ENCODE peak calls at places on chromosomes 7 and 10, in eight cellular contexts. S, Y, X, H, L, R, N and Q are unnamed samples.

GRCh38 chr7:550881-551614 is 31.4 kb upstream of the PDGFA start:
- DNase-seq in H (no peak), R (no peak), X (no peak), L (no peak), Y (no peak), N (no peak), S (no peak), Q (no peak)

GRCh38 chr7:69245646-69246045 is 352.6 kb upstream of the AUTS2 start:
- DNase-seq in Y (no peak), N (no peak), S (no peak), H (no peak), R (no peak), L (no peak), X (no peak), Q (no peak)

GRCh38 chr10:49407552-49408137 is 11.8 kb upstream of the DRGX start:
- DNase-seq in R (no peak), X (peak; percentile 79), L (peak; percentile 62), S (peak; percentile 75), Y (peak; percentile 51), N (no peak), H (peak; percentile 61), Q (peak; percentile 75)

GRCh38 chr7:805261-805660 is 27.0 kb upstream of the SUN1 start:
- DNase-seq in L (no peak), N (no peak), X (no peak), R (no peak), S (peak; percentile 81), Y (no peak), H (no peak), Q (no peak)

GRCh38 chr7:90337106-90337505 is 9.4 kb upstream of the GTPBP10 start:
- DNase-seq in N (no peak), X (no peak), H (no peak), S (no peak), Y (no peak), R (no peak), L (no peak), Q (no peak)

GRCh38 chr7:127847641-127848040 is 183.6 kb downstream of the LRRC4 start:
- DNase-seq in S (no peak), X (no peak), L (no peak), Y (no peak), R (no peak), H (no peak), N (no peak), Q (no peak)

GRCh38 chr10:91932737-91933136 is 9.2 kb downstream of the BTAF1 start:
- DNase-seq in H (no peak), Y (no peak), X (no peak), S (no peak), N (no peak), R (no peak), L (no peak), Q (no peak)

GRCh38 chr10:53357587-53357986 is 585.0 kb upstream of the MBL2 start:
- DNase-seq in N (no peak), R (no peak), Y (no peak), X (no peak), H (no peak), L (no peak), S (no peak), Q (no peak)

GRCh38 chr7:12458520-12459131 is 55.0 kb upstream of the VWDE start:
- DNase-seq in L (peak; percentile 41), N (no peak), R (no peak), X (peak; percentile 70), S (no peak), H (peak; percentile 20), Y (no peak), Q (peak; percentile 13)

GRCh38 chr10:49164587-49165188 is 23.5 kb downstream of the TMEM273 start:
- DNase-seq in Y (peak; percentile 7), X (peak; percentile 47), L (peak; percentile 45), N (no peak), S (no peak), H (peak; percentile 18), R (no peak), Q (peak; percentile 53)

GRCh38 chr7:105216786-105217185 is 171.9 kb downstream of the SRPK2 start:
- DNase-seq in L (peak; percentile 29), S (no peak), H (no peak), N (no peak), X (no peak), R (no peak), Y (no peak), Q (no peak)

GRCh38 chr10:63115732-63116383 is 17.3 kb upstream of the NRBF2 start:
- DNase-seq in L (peak; percentile 39), X (no peak), N (peak; percentile 85), H (peak; percentile 53), Y (no peak), S (peak; percentile 46), R (peak; percentile 94), Q (no peak)

GRCh38 chr7:930975-931758 is 23.3 kb downstream of the ADAP1 start:
- DNase-seq in S (peak; percentile 5), H (no peak), Y (no peak), N (peak; percentile 37), R (peak; percentile 53), L (no peak), X (no peak), Q (no peak)

GRCh38 chr10:127368937-127369336 is 172.5 kb upstream of the INSYN2A start:
- DNase-seq in N (no peak), S (no peak), L (no peak), X (no peak), Y (no peak), H (no peak), R (no peak), Q (no peak)

GRCh38 chr10:91190876-91191580 is 29.4 kb upstream of the PCGF5 start:
- DNase-seq in S (no peak), X (no peak), L (peak; percentile 10), N (no peak), R (no peak), H (no peak), Y (no peak), Q (no peak)

GRCh38 chr7:50140688-50141087 is 47.6 kb upstream of the ZPBP start:
- DNase-seq in X (no peak), N (no peak), Y (no peak), L (no peak), R (no peak), S (no peak), H (no peak), Q (no peak)

GRCh38 chr7:106127984-106128780 is 16.1 kb upstream of the SYPL1 start:
- DNase-seq in H (no peak), N (no peak), R (no peak), Y (no peak), L (no peak), X (no peak), S (no peak), Q (no peak)

GRCh38 chr7:26200113-26200443 is 468 bp downstream of the HNRNPA2B1 start:
- DNase-seq in L (peak; percentile 69), R (peak; percentile 84), Y (no peak), S (peak; percentile 81), N (peak; percentile 90), H (peak; percentile 61), X (peak; percentile 81), Q (peak; percentile 65)

GRCh38 chr7:26201261-26202018 is at the start of gene CBX3:
- DNase-seq in Y (no peak), S (peak; percentile 91), L (peak; percentile 92), R (peak; percentile 95), H (peak; percentile 94), N (peak; percentile 96), X (peak; percentile 97), Q (peak; percentile 96)

GRCh38 chr7:26199301-26200112 is 1.0 kb downstream of the HNRNPA2B1 start:
- DNase-seq in L (peak; percentile 71), R (peak; percentile 89), S (peak; percentile 77), X (peak; percentile 80), Y (no peak), H (peak; percentile 69), N (peak; percentile 85), Q (peak; percentile 78)

GRCh38 chr7:26202019-26202985 is 757 bp downstream of the CBX3 start:
- DNase-seq in N (peak; percentile 88), X (no peak), S (peak; percentile 53), R (peak; percentile 71), H (no peak), L (peak; percentile 54), Y (no peak), Q (peak; percentile 60)

DNA sequence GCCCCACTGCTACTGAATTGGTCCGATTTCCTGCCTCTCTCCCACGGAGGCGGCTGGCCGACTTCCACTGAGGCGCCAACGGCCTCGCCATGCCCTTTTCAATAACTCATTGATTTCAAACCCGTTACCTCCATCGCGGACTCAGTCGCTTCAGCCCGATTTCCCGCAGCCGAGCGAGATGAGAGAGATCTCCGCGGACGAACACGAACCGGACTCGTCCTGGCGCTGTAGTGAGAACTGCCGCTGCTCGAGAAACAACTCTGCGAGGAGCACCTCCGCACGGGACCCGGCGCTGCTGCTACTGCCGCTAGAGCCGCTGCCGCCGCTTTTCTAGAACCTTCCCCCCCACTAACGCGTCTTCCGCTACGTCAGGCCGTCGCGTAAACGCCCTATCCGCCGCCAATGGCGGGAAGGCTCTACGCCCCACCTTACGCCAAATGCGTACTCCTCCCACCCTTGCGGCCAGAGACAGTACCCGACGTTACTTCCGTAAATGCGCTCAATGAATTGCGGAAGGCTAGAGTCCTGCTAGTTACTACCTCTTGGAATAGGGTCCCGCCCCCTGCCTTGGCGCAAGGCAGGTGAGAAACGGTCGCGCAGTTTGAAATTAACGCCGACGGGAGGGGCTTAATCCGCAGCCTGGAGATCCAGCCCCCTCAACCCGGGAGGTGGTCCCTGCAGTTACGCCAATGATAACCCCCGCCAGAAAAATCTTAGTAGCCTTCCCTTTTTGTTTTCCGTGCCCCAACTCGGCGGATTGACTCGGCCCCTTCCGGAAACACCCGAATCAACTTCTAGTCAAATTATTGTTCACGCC is at the start of gene HNRNPA2B1:
- DNase-seq in S (peak; percentile 97), Y (peak; percentile 99), L (peak; percentile 97), R (peak; percentile 99), H (peak; percentile 98), N (peak; percentile 98), X (peak; percentile 98), Q (peak; percentile 97)
- H3K4me1 ChIP-seq in S (peaks cover 37% of the 10 kb centered on the region), Y (peaks cover 40% of the 10 kb centered on the region), L (peaks cover 37% of the 10 kb centered on the region), R (peaks cover 51% of the 10 kb centered on the region), H (peaks cover 2% of the 10 kb centered on the region), N (peaks cover 53% of the 10 kb centered on the region), X (peaks cover 24% of the 10 kb centered on the region), Q (peaks cover 11% of the 10 kb centered on the region)

GRCh38 chr7:2416659-2417058 is 13.2 kb downstream of the CHST12 start:
- DNase-seq in H (no peak), S (no peak), N (no peak), L (no peak), X (no peak), Y (no peak), R (no peak), Q (no peak)
- H3K4me1 ChIP-seq in H (no peaks in the 10 kb centered on the region), S (peaks cover 9% of the 10 kb centered on the region), N (peaks cover 28% of the 10 kb centered on the region), L (peaks cover 16% of the 10 kb centered on the region), X (no peaks in the 10 kb centered on the region), Y (peaks cover 12% of the 10 kb centered on the region), R (peaks cover 33% of the 10 kb centered on the region), Q (no peaks in the 10 kb centered on the region)

DNA sequence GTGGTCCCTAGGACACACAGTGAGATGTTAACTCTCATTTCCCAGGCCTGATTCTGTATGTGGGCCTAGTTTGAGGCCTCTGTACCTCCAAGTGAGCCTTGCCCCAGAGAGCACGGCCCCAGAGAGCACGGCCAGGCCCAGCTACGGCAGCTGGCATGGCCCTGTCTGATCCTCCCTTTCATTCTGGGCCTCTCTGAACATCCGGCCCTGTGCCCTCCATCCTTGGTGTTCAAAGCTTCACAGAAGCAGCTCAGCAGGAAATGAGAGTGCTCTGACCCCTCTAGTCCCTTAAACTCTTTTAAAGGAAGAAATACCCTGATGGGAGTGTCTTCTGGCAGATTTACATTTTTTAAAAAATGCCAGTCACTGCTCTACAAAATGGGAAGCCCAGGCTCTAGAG is 171.8 kb downstream of the RPS24 start:
- DNase-seq in R (no peak), Y (no peak), L (no peak), S (no peak), X (no peak), N (no peak), H (no peak), Q (no peak)
- H3K4me1 ChIP-seq in R (no peaks in the 10 kb centered on the region), Y (no peaks in the 10 kb centered on the region), L (no peaks in the 10 kb centered on the region), S (no peaks in the 10 kb centered on the region), X (peaks cover 30% of the 10 kb centered on the region), N (no peaks in the 10 kb centered on the region), H (no peaks in the 10 kb centered on the region), Q (no peaks in the 10 kb centered on the region)

GRCh38 chr10:110404374-110404773 is 93.3 kb upstream of the DUSP5 start:
- DNase-seq in L (no peak), N (no peak), R (no peak), X (no peak), S (no peak), Y (no peak), H (no peak), Q (no peak)
- H3K4me1 ChIP-seq in L (peaks cover 55% of the 10 kb centered on the region), N (peaks cover 15% of the 10 kb centered on the region), R (peaks cover 15% of the 10 kb centered on the region), X (peaks cover 10% of the 10 kb centered on the region), S (peaks cover 9% of the 10 kb centered on the region), Y (peaks cover 3% of the 10 kb centered on the region), H (peaks cover 5% of the 10 kb centered on the region), Q (peaks cover 3% of the 10 kb centered on the region)